ENCODE peak calls at places on chromosomes 13 and 19, in five cellular contexts. P is kidney glomerular epithelial cell, N is WTC11, Y is fibroblast of pulmonary artery, Z is GM12865. O is an unnamed sample.

GRCh38 chr13:113625965-113626661 is 31.9 kb downstream of the ATP4B start:
- DNase-seq in N (no peak), P (no peak), Z (no peak), Y (peak), O (no peak)

GRCh38 chr13:110015253-110015652 is 228.9 kb upstream of the IRS2 start:
- DNase-seq in Z (no peak), Y (peak), N (no peak), P (peak), O (no peak)

GRCh38 chr13:30577381-30577780 is 40.3 kb upstream of the USPL1 start:
- DNase-seq in P (peak), N (no peak), Z (peak), Y (peak), O (peak)

GRCh38 chr19:56155124-56155687 is 14.1 kb downstream of the ZNF444 start:
- DNase-seq in Z (no peak), N (peak), Y (no peak), P (no peak), O (no peak)

GRCh38 chr19:16001481-16002312 is 52.9 kb downstream of the OR10H4 start:
- DNase-seq in N (no peak), Z (peak), P (no peak), Y (peak), O (no peak)

GRCh38 chr13:36919206-36919832 is 719 bp downstream of the SMAD9 start:
- DNase-seq in Y (peak), Z (no peak), N (peak), P (peak), O (no peak)

GRCh38 chr19:40954573-40954972 is 36.5 kb upstream of the CYP2B6 start:
- DNase-seq in P (no peak), Z (peak), Y (peak), N (no peak), O (no peak)

GRCh38 chr19:54364775-54365257 is at the start of gene LAIR1:
- DNase-seq in P (no peak), Z (no peak), Y (no peak), N (no peak), O (no peak)

GRCh38 chr13:28636078-28636477 is 22.9 kb upstream of the POMP start:
- DNase-seq in P (peak), N (no peak), Z (no peak), Y (peak), O (peak)